ENCODE peak calls at places on chromosomes 2 and 18, in nine cellular contexts. H is GM23248; O is BJ; A is neural crest cell; L is stimulated activated CD8-positive, alpha-beta memory T cell treated with anti-CD3 and anti-CD28 coated beads, Interleukin-4, amount 100 ng/mL, for 1 hour; J is ELR; C is NCI-H1105 treated with DMSO at 0.1 percent for 48 hours; D is activated T-cell treated with anti-CD3 and anti-CD28 coated beads for 4 hours; W is fibroblast of pulmonary artery. T is an unnamed sample.

GRCh38 chr2:119837759-119838158 is 78.0 kb downstream of the PTPN4 start:
- DNase-seq in H (no peak), O (no peak), A (no peak), L (no peak), J (no peak), C (no peak), D (no peak), W (no peak), T (no peak)

GRCh38 chr18:78922856-78923255 is 56.8 kb upstream of the SALL3 start:
- DNase-seq in H (no peak), O (no peak), A (no peak), L (no peak), J (no peak), C (no peak), D (no peak), W (no peak), T (no peak)

GRCh38 chr18:56166914-56167313 is 471.5 kb downstream of the TXNL1 start:
- DNase-seq in H (no peak), O (no peak), A (no peak), L (no peak), J (no peak), C (no peak), D (no peak), W (no peak), T (no peak)

GRCh38 chr2:219522111-219523030 is 8.1 kb downstream of the ASIC4 start:
- DNase-seq in H (peak), O (peak), A (peak), L (no peak), J (peak), C (no peak), D (no peak), W (peak), T (no peak)

GRCh38 chr2:1501196-1501851 is 88.1 kb downstream of the TPO start:
- DNase-seq in H (no peak), O (no peak), A (no peak), L (no peak), J (no peak), C (no peak), D (no peak), W (no peak), T (no peak)

GRCh38 chr18:8730080-8730827 is 24.9 kb downstream of the MTCL1 start:
- DNase-seq in H (no peak), O (no peak), A (no peak), L (no peak), J (peak), C (no peak), D (no peak), W (peak), T (no peak)

GRCh38 chr2:239678666-239679296 is 278.0 kb upstream of the HDAC4 start:
- DNase-seq in H (no peak), O (no peak), A (no peak), L (no peak), J (no peak), C (no peak), D (no peak), W (no peak), T (no peak)

GRCh38 chr2:71639735-71640134 is 186.4 kb downstream of the DYSF start:
- DNase-seq in H (no peak), O (no peak), A (no peak), L (no peak), J (no peak), C (no peak), D (no peak), W (no peak), T (no peak)

GRCh38 chr2:239034561-239035341 is 186.9 kb downstream of the TWIST2 start:
- DNase-seq in H (no peak), O (no peak), A (no peak), L (no peak), J (no peak), C (no peak), D (no peak), W (no peak), T (no peak)

GRCh38 chr18:54528942-54529376 is 62.1 kb upstream of the DYNAP start:
- DNase-seq in H (no peak), O (no peak), A (no peak), L (no peak), J (no peak), C (no peak), D (no peak), W (no peak), T (no peak)

GRCh38 chr2:191597186-191597751 is 80.7 kb upstream of the NABP1 start:
- DNase-seq in H (no peak), O (no peak), A (no peak), L (no peak), J (no peak), C (no peak), D (no peak), W (no peak), T (no peak)

GRCh38 chr2:1607971-1608688 is 136.2 kb downstream of the PXDN start:
- DNase-seq in H (peak), O (no peak), A (no peak), L (no peak), J (peak), C (no peak), D (no peak), W (no peak), T (no peak)

GRCh38 chr2:102112692-102113665 is 29.6 kb upstream of the IL1R1 start:
- DNase-seq in H (peak), O (no peak), A (no peak), L (no peak), J (peak), C (no peak), D (no peak), W (no peak), T (no peak)

GRCh38 chr2:71892896-71893295 is 254.8 kb downstream of the CYP26B1 start:
- DNase-seq in H (no peak), O (no peak), A (no peak), L (no peak), J (no peak), C (no peak), D (no peak), W (no peak), T (no peak)

GRCh38 chr2:162317910-162318279 is 589 bp downstream of the IFIH1 start:
- DNase-seq in H (peak), O (no peak), A (no peak), L (no peak), J (peak), C (no peak), D (peak), W (no peak), T (no peak)